ENCODE peak calls at places on chromosomes 5 and 9, in five cellular contexts. V is heart right ventricle, I is EL, Q is AG09309, U is H7. H is an unnamed sample.

GRCh38 chr9:12784461-12785250 is 9.8 kb downstream of the LURAP1L start:
- DNase-seq in V (no peak), I (peak), Q (peak), U (no peak), H (peak)

GRCh38 chr5:55521903-55522302 is 12.9 kb downstream of the PLPP1 start:
- DNase-seq in V (no peak), I (no peak), Q (no peak), U (no peak), H (no peak)

GRCh38 chr9:127975376-127976315 is 5.1 kb downstream of the EEIG1 start:
- DNase-seq in V (no peak), I (no peak), Q (no peak), U (no peak), H (no peak)

GRCh38 chr9:134351777-134352176 is 25.5 kb downstream of the RXRA start:
- DNase-seq in V (no peak), I (no peak), Q (no peak), U (peak), H (no peak)

GRCh38 chr9:120712539-120713031 is 1.7 kb downstream of the MEGF9 start:
- DNase-seq in V (no peak), I (no peak), Q (no peak), U (no peak), H (no peak)

GRCh38 chr5:132489871-132490483 is 596 bp downstream of the IRF1 start:
- DNase-seq in V (peak), I (peak), Q (no peak), U (peak), H (no peak)

GRCh38 chr9:83151627-83152137 is 88.7 kb upstream of the RASEF start:
- DNase-seq in V (no peak), I (no peak), Q (no peak), U (no peak), H (no peak)

GRCh38 chr9:110620726-110621125 is 41.2 kb upstream of the SVEP1 start:
- DNase-seq in V (no peak), I (no peak), Q (no peak), U (no peak), H (no peak)

GRCh38 chr5:1772634-1773033 is 27.0 kb downstream of the MRPL36 start:
- DNase-seq in V (no peak), I (peak), Q (no peak), U (no peak), H (no peak)

GRCh38 chr5:39732166-39732565 is 307.4 kb upstream of the DAB2 start:
- DNase-seq in V (no peak), I (no peak), Q (no peak), U (no peak), H (no peak)

GRCh38 chr5:100430268-100430900 is 104.8 kb upstream of the FAM174A start:
- DNase-seq in V (peak), I (peak), Q (no peak), U (peak), H (peak)

GRCh38 chr5:64766934-64767333 is 1.6 kb downstream of the SREK1IP1 start:
- DNase-seq in V (no peak), I (no peak), Q (no peak), U (no peak), H (no peak)

GRCh38 chr5:180684623-180685161 is 35.3 kb upstream of the FLT4 start:
- DNase-seq in V (no peak), I (no peak), Q (no peak), U (no peak), H (no peak)

GRCh38 chr5:80967500-80968181 is 7.5 kb downstream of the RASGRF2 start:
- DNase-seq in V (no peak), I (peak), Q (peak), U (no peak), H (peak)

GRCh38 chr5:591746-592145 is 20.4 kb upstream of the CEP72 start:
- DNase-seq in V (no peak), I (no peak), Q (no peak), U (no peak), H (no peak)

GRCh38 chr5:1293997-1294838 is 650 bp downstream of the TERT start:
- DNase-seq in V (no peak), I (peak), Q (no peak), U (peak), H (no peak)

GRCh38 chr5:134463176-134463720 is 51.6 kb upstream of the CDKN2AIPNL start:
- DNase-seq in V (no peak), I (no peak), Q (no peak), U (no peak), H (no peak)

GRCh38 chr5:97629281-97629680 is 446.2 kb upstream of the RIOK2 start:
- DNase-seq in V (peak), I (peak), Q (peak), U (no peak), H (peak)

H was measured in HS-5.